ENCODE peak calls at places on chromosomes 12 and 14, in four cellular contexts. E is SHP77; Q is heart left ventricle; V is activated naive CD4-positive, alpha-beta T cell. X is an unnamed sample.

GRCh38 chr12:2335517-2335916 is 282.7 kb downstream of the CACNA1C start:
- DNase-seq in E (peak; percentile 6), Q (no peak), V (no peak), X (no peak)

GRCh38 chr12:75634244-75635222 is 123.1 kb upstream of the KRR1 start:
- DNase-seq in E (peak; percentile 9), Q (no peak), V (no peak), X (no peak)

GRCh38 chr14:64675246-64675645 is 29.0 kb upstream of the PLEKHG3 start:
- DNase-seq in E (no peak), Q (no peak), V (no peak), X (no peak)

GRCh38 chr12:27573972-27574371 is 50.0 kb downstream of the PPFIBP1 start:
- DNase-seq in E (no peak), Q (no peak), V (no peak), X (no peak)

GRCh38 chr12:18818584-18818983 is 80.7 kb downstream of the CAPZA3 start:
- DNase-seq in E (no peak), Q (no peak), V (no peak), X (no peak)

GRCh38 chr12:19757317-19757877 is 318.1 kb downstream of the AEBP2 start:
- DNase-seq in E (no peak), Q (no peak), V (no peak), X (no peak)

GRCh38 chr12:68565391-68565903 is 45.3 kb upstream of the RAP1B start:
- DNase-seq in E (no peak), Q (no peak), V (no peak), X (no peak)

GRCh38 chr14:85533821-85534271 is 3.9 kb downstream of the FLRT2 start:
- DNase-seq in E (no peak), Q (no peak), V (no peak), X (peak; percentile 28)

GRCh38 chr12:53483225-53483978 is 15.9 kb downstream of the MAP3K12 start:
- DNase-seq in E (no peak), Q (no peak), V (no peak), X (peak; percentile 26)

GRCh38 chr12:38892090-38892786 is 13.2 kb downstream of the CPNE8 start:
- DNase-seq in E (no peak), Q (no peak), V (no peak), X (no peak)

GRCh38 chr12:76738824-76739579 is 24.9 kb upstream of the ZDHHC17 start:
- DNase-seq in E (no peak), Q (no peak), V (no peak), X (no peak)

GRCh38 chr14:89000007-89000942 is 175.8 kb downstream of the TTC8 start:
- DNase-seq in E (no peak), Q (no peak), V (no peak), X (peak; percentile 49)

GRCh38 chr14:37558740-37559139 is 36.3 kb downstream of the FOXA1 start:
- DNase-seq in E (no peak), Q (no peak), V (no peak), X (no peak)

GRCh38 chr14:89690139-89690538 is 264.4 kb downstream of the EFCAB11 start:
- DNase-seq in E (no peak), Q (no peak), V (no peak), X (no peak)

GRCh38 chr12:55057466-55057865 is 37.7 kb downstream of the NEUROD4 start:
- DNase-seq in E (peak; percentile 44), Q (no peak), V (no peak), X (no peak)

GRCh38 chr12:76944892-76945291 is 66.1 kb upstream of the CSRP2 start:
- DNase-seq in E (no peak), Q (no peak), V (no peak), X (no peak)

X was measured in right cardiac atrium.